ENCODE peak calls at places on chromosomes 13 and 19, in six cellular contexts. X is AG08395, C is kidney tubule cell, W is breast epithelium, B is RPMI8226, Y is MM.1S. V is an unnamed sample.

GRCh38 chr19:53101518-53101917 is 1.7 kb downstream of the ZNF160 start:
- DNase-seq in C (peak), B (no peak), W (no peak), X (no peak), Y (no peak), V (no peak)

GRCh38 chr19:12766051-12766521 is 9.3 kb downstream of the HOOK2 start:
- DNase-seq in X (peak), Y (peak), C (no peak), B (peak), W (peak), V (no peak)

GRCh38 chr19:32914879-32915278 is 45.3 kb upstream of the SLC7A9 start:
- DNase-seq in B (peak), C (no peak), Y (peak), X (no peak), W (no peak), V (no peak)

GRCh38 chr13:94710881-94711560 is 1.3 kb downstream of the SOX21 start:
- DNase-seq in X (no peak), W (no peak), Y (peak), B (no peak), C (peak), V (no peak)

GRCh38 chr13:29165840-29166239 is 345.7 kb downstream of the MTUS2 start:
- DNase-seq in W (no peak), Y (no peak), B (peak), C (peak), X (no peak), V (no peak)

GRCh38 chr13:43986395-43986794 is 106.7 kb downstream of the LACC1 start:
- DNase-seq in Y (no peak), W (no peak), X (no peak), C (no peak), B (no peak), V (no peak)

GRCh38 chr19:40466219-40467006 is at the start of gene SPTBN4:
- DNase-seq in Y (no peak), B (no peak), C (no peak), W (peak), X (no peak), V (no peak)

GRCh38 chr13:20610006-20610405 is 43.0 kb downstream of the IFT88 start:
- DNase-seq in B (no peak), Y (no peak), X (no peak), C (no peak), W (no peak), V (no peak)

GRCh38 chr13:26759907-26760834 is at the start of gene GPR12:
- DNase-seq in W (no peak), B (no peak), Y (no peak), C (no peak), X (peak), V (no peak)

GRCh38 chr19:4896372-4896771 is 6.3 kb downstream of the ARRDC5 start:
- DNase-seq in Y (no peak), C (peak), X (peak), W (no peak), B (peak), V (no peak)

GRCh38 chr13:48783181-48783630 is 129.5 kb downstream of the CYSLTR2 start:
- DNase-seq in X (peak), W (no peak), C (peak), B (peak), Y (no peak), V (no peak)

GRCh38 chr19:3125900-3126524 is 9.8 kb upstream of the GNA15 start:
- DNase-seq in W (no peak), Y (peak), C (peak), X (peak), B (peak), V (no peak)

GRCh38 chr13:112762690-112763080 is 72.8 kb downstream of the ATP11A start:
- DNase-seq in Y (no peak), W (no peak), B (no peak), X (no peak), C (no peak), V (no peak)

GRCh38 chr13:107144432-107144831 is 576.5 kb upstream of the ARGLU1 start:
- DNase-seq in C (no peak), Y (no peak), W (no peak), B (no peak), X (no peak), V (no peak)

GRCh38 chr13:20118268-20119140 is 42.3 kb downstream of the GJA3 start:
- DNase-seq in Y (no peak), C (peak), W (no peak), X (peak), B (no peak), V (no peak)

GRCh38 chr13:94947392-94947791 is 235.0 kb upstream of the SOX21 start:
- DNase-seq in Y (no peak), W (no peak), X (no peak), B (no peak), C (no peak), V (no peak)

GRCh38 chr13:32911506-32911905 is 104.7 kb upstream of the KL start:
- DNase-seq in Y (peak), C (peak), B (peak), W (no peak), X (peak), V (no peak)

V was measured in cortex of kidney.